ENCODE peak calls at places on chromosomes 1 and 21, in four cellular contexts. M is GM12865, V is WTC11, O is astrocyte of the spinal cord. J is an unnamed sample.

GRCh38 chr1:231460614-231461013 is 38.5 kb upstream of the EGLN1 start:
- DNase-seq in V (no peak), O (peak), M (peak), J (peak)

GRCh38 chr1:218872026-218872425 is 301.7 kb upstream of the LYPLAL1 start:
- DNase-seq in O (no peak), V (no peak), M (no peak), J (no peak)

GRCh38 chr1:200275415-200275814 is 134.4 kb downstream of the ZNF281 start:
- DNase-seq in O (no peak), V (no peak), M (no peak), J (no peak)

GRCh38 chr1:186753241-186753640 is 73.0 kb upstream of the PTGS2 start:
- DNase-seq in M (no peak), O (no peak), V (no peak), J (no peak)

GRCh38 chr1:215710340-215710971 is 143.4 kb downstream of the KCTD3 start:
- DNase-seq in V (peak), M (peak), O (peak), J (peak)

GRCh38 chr1:182069028-182069466 is 7.5 kb upstream of the ZNF648 start:
- DNase-seq in V (peak), O (peak), M (peak), J (peak)

GRCh38 chr1:16248603-16249534 is 11.9 kb upstream of the CPLANE2 start:
- DNase-seq in V (no peak), O (peak), M (peak), J (peak)

GRCh38 chr1:44501022-44501910 is 96.2 kb downstream of the RNF220 start:
- DNase-seq in V (no peak), O (no peak), M (no peak), J (no peak)

GRCh38 chr21:31526040-31526439 is 133.5 kb upstream of the SOD1 start:
- DNase-seq in V (no peak), O (peak), M (no peak), J (no peak)

GRCh38 chr1:36988311-36988710 is 46.0 kb downstream of the GRIK3 start:
- DNase-seq in O (no peak), M (no peak), V (no peak), J (no peak)

GRCh38 chr1:246372502-246372901 is 134.6 kb downstream of the SMYD3 start:
- DNase-seq in M (no peak), O (no peak), V (peak), J (no peak)

GRCh38 chr1:29789910-29790247 is 553.6 kb downstream of the PTPRU start:
- DNase-seq in V (no peak), O (no peak), M (no peak), J (peak)

GRCh38 chr1:170402451-170403311 is 129.3 kb upstream of the GORAB start:
- DNase-seq in O (no peak), M (no peak), V (no peak), J (no peak)

GRCh38 chr1:172429324-172430127 is 9.0 kb downstream of the C1orf105 start:
- DNase-seq in V (peak), O (peak), M (peak), J (peak)

GRCh38 chr1:44602675-44603610 is 71.3 kb downstream of the TMEM53 start:
- DNase-seq in M (no peak), O (no peak), V (no peak), J (no peak)

GRCh38 chr1:88333301-88333700 is 350.8 kb upstream of the PKN2 start:
- DNase-seq in M (no peak), V (no peak), O (no peak), J (no peak)

GRCh38 chr21:45639206-45640000 is 4.1 kb upstream of the PCBP3 start:
- DNase-seq in O (peak), M (no peak), V (no peak), J (no peak)

GRCh38 chr21:29133796-29134195 is 3.4 kb downstream of the MAP3K7CL start:
- DNase-seq in V (no peak), O (no peak), M (no peak), J (no peak)

GRCh38 chr21:40165671-40166070 is 298.4 kb downstream of the PCP4 start:
- DNase-seq in O (peak), V (no peak), M (no peak), J (no peak)

GRCh38 chr1:26027716-26028489 is 6.3 kb downstream of the EXTL1 start:
- DNase-seq in O (no peak), V (no peak), M (no peak), J (no peak)

GRCh38 chr1:46301406-46302090 is 1.9 kb downstream of the LRRC41 start:
- DNase-seq in O (peak), M (no peak), V (peak), J (peak)

GRCh38 chr1:242449211-242449610 is 75.3 kb downstream of the PLD5 start:
- DNase-seq in M (no peak), O (no peak), V (no peak), J (no peak)

GRCh38 chr1:20921285-20921684 is 134.2 kb upstream of the HP1BP3 start:
- DNase-seq in M (no peak), O (no peak), V (no peak), J (no peak)

GRCh38 chr1:193434319-193434718 is 247.9 kb upstream of the B3GALT2 start:
- DNase-seq in O (peak), M (no peak), V (no peak), J (no peak)

GRCh38 chr1:94612081-94612480 is 70.5 kb upstream of the F3 start:
- DNase-seq in V (no peak), M (no peak), O (no peak), J (no peak)

DNA sequence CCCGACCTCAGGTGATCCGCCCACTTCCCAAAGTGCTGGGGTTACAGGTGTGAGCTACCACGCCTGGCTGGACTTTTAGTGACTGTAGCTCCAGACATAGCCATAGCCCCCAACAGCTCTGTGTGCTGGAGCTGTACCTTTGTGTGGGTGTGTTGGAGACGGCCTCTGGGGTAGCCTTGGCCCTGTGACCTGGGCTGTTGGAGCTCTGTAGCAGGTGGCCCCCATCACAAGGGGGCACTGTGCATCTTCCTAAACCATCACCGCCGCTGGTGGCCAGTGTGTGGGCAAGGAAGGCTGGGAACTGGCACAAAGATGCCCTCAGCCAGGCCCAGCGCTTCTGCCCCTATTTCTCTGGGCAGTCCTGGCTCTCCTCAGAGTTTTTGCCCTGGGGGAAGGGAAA is 38.4 kb upstream of the FOXO6 start:
- DNase-seq in M (peak), O (no peak), V (peak), J (peak)
- TF ChIP-seq CTCF in M (peak), O (peak), V (peak), J (peak)

GRCh38 chr1:78676996-78677395 is 27.4 kb downstream of the IFI44 start:
- DNase-seq in V (no peak), M (no peak), O (peak), J (no peak)

GRCh38 chr1:78677788-78678187 is 28.2 kb downstream of the IFI44 start:
- DNase-seq in M (no peak), O (no peak), V (no peak), J (no peak)

GRCh38 chr1:78676347-78676982 is 26.8 kb downstream of the IFI44 start:
- DNase-seq in O (peak), M (peak), V (no peak), J (peak)

GRCh38 chr1:78682527-78682926 is 32.9 kb downstream of the IFI44 start:
- DNase-seq in O (no peak), M (no peak), V (no peak), J (no peak)

DNA sequence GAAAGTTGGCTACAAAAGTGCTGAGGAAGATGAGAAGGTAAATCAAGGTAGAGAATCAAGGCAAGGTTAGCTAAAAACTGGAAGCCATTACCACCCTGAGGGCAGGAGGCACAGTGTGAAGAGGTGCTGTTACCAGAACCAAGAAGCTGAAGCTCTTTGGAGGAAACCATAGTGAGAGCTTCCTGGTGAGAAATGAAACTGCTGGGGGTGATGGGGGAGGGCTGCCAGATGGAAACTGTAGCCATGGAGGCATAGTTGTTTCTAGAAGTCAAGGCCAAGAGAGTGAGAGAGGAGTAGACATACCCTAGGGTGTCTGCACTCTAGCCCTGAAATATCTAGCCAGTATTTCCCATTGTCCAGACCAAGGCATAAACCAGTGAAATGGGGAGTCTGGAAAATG is 28.7 kb downstream of the IFI44 start:
- DNase-seq in O (no peak), M (peak), V (no peak), J (peak)
- TF ChIP-seq CTCF in O (no peak), M (no peak), V (no peak), J (no peak)

DNA sequence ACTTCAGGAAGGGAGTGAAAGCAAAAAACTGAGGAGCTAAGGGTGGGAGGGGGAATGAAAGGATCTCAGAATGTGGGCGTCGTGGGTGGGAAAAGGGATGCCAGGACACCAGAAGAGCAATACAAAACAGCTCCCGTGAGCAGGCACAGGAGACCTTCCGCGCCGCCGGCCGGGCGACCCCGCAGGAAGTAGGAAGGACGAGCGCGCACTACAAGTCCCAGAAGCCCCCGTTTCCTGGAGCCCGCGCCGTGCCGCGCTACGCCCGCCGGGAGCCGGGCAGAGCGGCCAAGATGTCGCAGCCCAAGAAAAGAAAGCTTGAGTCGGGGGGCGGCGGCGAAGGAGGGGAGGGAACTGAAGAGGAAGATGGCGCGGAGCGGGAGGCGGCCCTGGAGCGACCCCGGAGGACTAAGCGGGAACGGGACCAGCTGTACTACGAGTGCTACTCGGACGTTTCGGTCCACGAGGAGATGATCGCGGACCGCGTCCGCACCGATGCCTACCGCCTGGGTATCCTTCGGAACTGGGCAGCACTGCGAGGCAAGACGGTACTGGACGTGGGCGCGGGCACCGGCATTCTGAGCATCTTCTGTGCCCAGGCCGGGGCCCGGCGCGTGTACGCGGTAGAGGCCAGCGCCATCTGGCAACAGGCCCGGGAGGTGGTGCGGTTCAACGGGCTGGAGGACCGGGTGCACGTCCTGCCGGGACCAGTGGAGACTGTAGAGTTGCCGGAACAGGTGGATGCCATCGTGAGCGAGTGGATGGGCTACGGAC is at the start of gene PRMT6:
- DNase-seq in V (peak), M (peak), O (peak), J (peak)
- TF ChIP-seq CTCF in V (no peak), M (no peak), O (no peak), J (peak)

DNA sequence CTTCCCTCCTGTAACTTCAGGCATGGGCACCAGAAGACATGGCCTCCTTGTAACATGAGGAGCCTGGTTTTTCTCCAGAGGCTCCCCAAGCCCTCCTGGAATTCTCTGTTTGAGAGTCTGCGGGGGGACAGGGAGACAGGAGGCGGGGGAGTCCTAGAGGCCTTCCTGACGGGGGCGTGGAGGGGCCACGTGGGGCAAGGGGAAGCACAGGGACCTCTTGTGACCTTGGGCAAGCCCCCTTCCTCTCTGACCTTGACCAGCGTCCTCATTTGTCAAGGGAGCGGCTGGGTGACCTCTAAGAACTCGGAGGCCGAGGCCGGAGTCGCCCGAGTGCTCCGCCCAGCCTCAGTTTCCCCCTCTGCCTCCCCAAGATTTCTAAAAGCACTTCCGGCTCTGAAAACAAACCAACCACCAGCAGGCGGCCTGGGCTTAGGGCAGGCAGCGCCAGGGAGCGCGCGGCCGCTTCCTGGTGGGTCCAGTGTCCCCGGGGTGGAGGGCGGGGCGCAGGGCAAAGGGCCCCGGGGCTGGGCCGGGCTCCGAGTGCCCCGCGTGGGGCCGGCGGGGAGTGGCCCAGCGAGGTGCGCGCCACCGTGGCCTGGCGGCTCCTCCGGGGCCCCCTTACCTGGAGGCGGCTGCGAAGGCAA is 361 bp downstream of the TMCO4 start:
- DNase-seq in V (no peak), M (peak), O (peak), J (no peak)
- TF ChIP-seq CTCF in V (no peak), M (peak), O (peak), J (no peak)

GRCh38 chr1:5693595-5693994 is 298.6 kb downstream of the NPHP4 start:
- DNase-seq in M (no peak), O (no peak), V (no peak), J (no peak)
- TF ChIP-seq CTCF in M (no peak), O (no peak), V (no peak), J (no peak)

GRCh38 chr1:6247651-6248050 is 3.7 kb downstream of the HES3 start:
- DNase-seq in M (no peak), O (no peak), V (no peak), J (no peak)
- TF ChIP-seq CTCF in M (no peak), O (no peak), V (no peak), J (no peak)

J was measured in GM10248.